ENCODE peak calls at places on chromosomes 16 and 17, in ten cellular contexts. R is A549, A is hepatocyte, L is cardiac fibroblast, E is body of pancreas, M is B cell, C is AG10803, T is foreskin fibroblast, Y is uterus, V is heart left ventricle. S is an unnamed sample.
A peak's percentile ranks its signal among the peaks of the same experiment; 100 is the strongest.

GRCh38 chr17:64723781-64724180 is 61.7 kb upstream of the SMURF2 start:
- DNase-seq in R (no peak), A (no peak), L (peak; percentile 47), E (no peak), M (no peak), C (no peak), T (peak; percentile 39), Y (no peak), V (no peak), S (no peak)

GRCh38 chr17:27241346-27241946 is 52.5 kb upstream of the WSB1 start:
- DNase-seq in R (no peak), A (peak; percentile 71), L (peak; percentile 50), E (no peak), M (no peak), C (peak; percentile 15), T (no peak), Y (no peak), V (no peak), S (peak; percentile 86)

GRCh38 chr16:89300976-89301360 is 83.5 kb downstream of the ZNF778 start:
- DNase-seq in R (no peak), A (no peak), L (no peak), E (no peak), M (no peak), C (no peak), T (no peak), Y (no peak), V (no peak), S (no peak)

GRCh38 chr17:45790296-45790922 is 6.3 kb downstream of the CRHR1 start:
- DNase-seq in R (no peak), A (no peak), L (no peak), E (peak; percentile 42), M (no peak), C (peak; percentile 19), T (peak; percentile 42), Y (peak; percentile 50), V (no peak), S (peak; percentile 32)

GRCh38 chr17:65559802-65560627 is 1.4 kb downstream of the AXIN2 start:
- DNase-seq in R (peak; percentile 67), A (peak; percentile 80), L (no peak), E (peak; percentile 44), M (peak; percentile 32), C (no peak), T (peak; percentile 25), Y (peak; percentile 64), V (peak; percentile 38), S (no peak)

GRCh38 chr17:6393368-6393952 is 41.5 kb downstream of the AIPL1 start:
- DNase-seq in R (no peak), A (peak; percentile 50), L (no peak), E (peak; percentile 23), M (no peak), C (no peak), T (no peak), Y (no peak), V (no peak), S (peak; percentile 5)

GRCh38 chr17:18148586-18148985 is 35.0 kb upstream of the ALKBH5 start:
- DNase-seq in R (no peak), A (no peak), L (no peak), E (no peak), M (no peak), C (no peak), T (no peak), Y (no peak), V (no peak), S (no peak)

GRCh38 chr16:50585331-50585776 is 37.2 kb downstream of the NKD1 start:
- DNase-seq in R (no peak), A (peak; percentile 32), L (no peak), E (peak; percentile 42), M (no peak), C (peak; percentile 74), T (no peak), Y (peak; percentile 90), V (peak; percentile 33), S (no peak)

GRCh38 chr17:29145289-29146058 is 34.7 kb downstream of the MYO18A start:
- DNase-seq in R (peak; percentile 73), A (peak; percentile 80), L (peak; percentile 85), E (peak; percentile 77), M (peak; percentile 78), C (peak; percentile 80), T (peak; percentile 88), Y (peak; percentile 56), V (peak; percentile 75), S (peak; percentile 69)

DNA sequence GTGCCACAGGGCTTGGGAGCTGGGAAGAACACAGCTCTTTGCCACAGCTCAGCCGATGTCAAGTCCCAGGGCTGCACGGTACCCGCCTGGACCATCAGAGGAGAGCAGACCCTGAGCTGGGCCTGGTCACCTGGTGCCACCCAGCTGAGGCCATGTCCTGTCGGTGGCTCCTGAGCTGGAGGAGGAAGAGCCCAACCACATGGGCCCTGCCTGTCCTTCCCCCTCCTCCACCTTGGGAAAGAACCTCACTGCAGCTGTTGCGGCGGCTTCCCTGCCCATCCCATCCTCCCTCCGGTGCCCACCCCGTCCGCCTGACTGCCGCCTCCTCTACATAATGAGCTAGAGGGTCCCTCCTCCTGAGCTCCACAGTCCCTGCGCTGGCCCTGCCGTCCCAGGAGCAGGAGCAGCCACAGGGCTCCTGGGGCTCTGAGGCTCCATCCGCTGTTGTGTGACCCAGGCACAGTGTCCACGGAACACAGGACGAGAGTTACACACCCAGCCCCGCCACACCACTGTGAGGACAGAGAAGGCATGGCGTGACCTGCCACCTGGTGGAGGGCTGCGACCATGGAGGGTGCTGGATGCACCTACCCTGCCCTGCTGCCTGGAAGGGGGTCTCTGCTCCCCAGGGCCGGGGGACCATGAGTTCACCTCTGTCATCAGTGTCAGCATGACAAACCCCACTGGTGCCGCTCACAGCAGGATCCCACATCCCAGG is 21.4 kb upstream of the CHMP6 start:
- DNase-seq in R (peak; percentile 75), A (peak; percentile 46), L (no peak), E (peak; percentile 31), M (peak; percentile 77), C (peak; percentile 14), T (peak; percentile 56), Y (peak; percentile 65), V (no peak), S (peak; percentile 32)
- TF ChIP-seq CTCF in R (peak; percentile 37), A (peak; percentile 40), L (peak; percentile 58), E (peak; percentile 28), M (peak; percentile 69), C (peak; percentile 53), T (peak; percentile 41), Y (peak; percentile 63), V (peak; percentile 66), S (no peak)

DNA sequence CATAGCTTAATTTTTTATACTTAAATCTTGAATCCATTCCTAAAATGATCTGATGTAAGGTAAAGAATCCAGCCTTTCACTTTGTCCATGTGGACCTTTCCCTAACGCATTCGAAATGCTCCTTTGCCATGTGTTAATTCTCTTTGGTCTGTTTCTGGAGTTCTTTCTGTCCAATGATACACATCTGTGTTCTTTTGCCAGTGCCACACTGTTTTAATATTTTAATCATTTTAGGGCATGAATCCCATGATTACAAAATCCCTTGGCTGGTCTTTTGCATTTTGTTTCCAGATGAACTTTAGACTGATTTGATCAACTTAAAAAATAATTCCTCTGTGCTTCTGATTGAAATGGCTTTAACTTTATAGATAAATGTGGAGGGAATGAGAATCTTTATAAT is 74.1 kb downstream of the NTN1 start:
- DNase-seq in R (no peak), A (no peak), L (no peak), E (no peak), M (no peak), C (peak; percentile 6), T (no peak), Y (no peak), V (no peak), S (no peak)
- TF ChIP-seq CTCF in R (no peak), A (no peak), L (no peak), E (no peak), M (no peak), C (no peak), T (no peak), Y (no peak), V (no peak), S (no peak)

DNA sequence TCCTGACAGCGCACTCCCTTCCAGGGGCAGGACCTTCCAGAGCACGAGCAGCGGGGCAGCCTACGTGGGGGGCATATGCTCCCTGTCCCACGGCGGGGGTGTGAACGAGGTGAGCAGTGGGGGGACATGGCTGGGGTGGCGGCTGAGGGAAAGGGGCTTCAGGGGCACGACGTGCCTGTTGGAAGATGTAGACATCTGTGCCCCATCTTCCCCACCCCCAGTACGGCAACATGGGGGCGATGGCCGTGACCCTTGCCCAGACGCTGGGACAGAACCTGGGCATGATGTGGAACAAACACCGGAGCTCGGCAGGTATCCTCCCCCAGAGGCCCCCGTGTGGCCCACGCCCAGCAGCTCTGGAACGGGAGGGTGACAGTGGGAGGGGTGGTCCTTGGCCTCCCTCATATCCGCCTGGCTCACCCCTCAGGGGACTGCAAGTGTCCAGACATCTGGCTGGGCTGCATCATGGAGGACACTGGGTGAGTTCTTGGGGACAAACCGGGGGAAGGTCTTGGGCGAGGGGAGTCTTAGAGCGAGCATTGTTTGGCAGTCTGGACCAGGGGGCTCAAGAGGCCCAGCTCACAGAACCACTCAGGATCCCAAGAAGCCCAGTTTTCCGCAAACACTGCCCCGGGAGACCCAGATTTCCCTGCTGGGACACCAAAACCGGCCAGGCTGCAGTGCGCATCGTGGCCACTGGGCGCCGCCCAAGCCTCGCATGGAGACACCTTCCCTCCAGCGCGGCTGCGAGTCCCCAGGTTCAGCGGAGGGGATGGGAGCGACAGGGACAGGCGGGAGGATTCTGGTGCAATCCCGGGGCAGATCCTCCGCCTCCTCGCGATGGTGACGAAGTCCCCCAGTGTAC is 15.7 kb downstream of the ADAM11 start:
- DNase-seq in R (peak; percentile 99), A (peak; percentile 93), L (peak; percentile 73), E (peak; percentile 95), M (peak; percentile 88), C (peak; percentile 60), T (peak; percentile 90), Y (peak; percentile 88), V (peak; percentile 85), S (peak; percentile 99)
- TF ChIP-seq CTCF in R (peak; percentile 97), A (peak; percentile 95), L (peak; percentile 99), E (peak; percentile 98), M (peak; percentile 97), C (peak; percentile 94), T (peak; percentile 97), Y (peak; percentile 100), V (peak; percentile 95), S (peak; percentile 99)

GRCh38 chr17:7834554-7834890 is 505 bp downstream of the KDM6B start:
- DNase-seq in R (peak; percentile 50), A (peak; percentile 71), L (peak; percentile 39), E (peak; percentile 59), M (peak; percentile 85), C (no peak), T (no peak), Y (peak; percentile 73), V (peak; percentile 69), S (no peak)

GRCh38 chr17:7833011-7833794 is 814 bp upstream of the KDM6B start:
- DNase-seq in R (no peak), A (peak; percentile 3), L (no peak), E (no peak), M (no peak), C (no peak), T (no peak), Y (no peak), V (no peak), S (no peak)

GRCh38 chr17:7832431-7832830 is 1.6 kb upstream of the KDM6B start:
- DNase-seq in R (no peak), A (peak; percentile 3), L (no peak), E (no peak), M (no peak), C (no peak), T (no peak), Y (no peak), V (no peak), S (no peak)

GRCh38 chr17:7834891-7835817 is 1.1 kb downstream of the KDM6B start:
- DNase-seq in R (peak; percentile 99), A (peak; percentile 99), L (peak; percentile 98), E (peak; percentile 98), M (peak; percentile 95), C (peak; percentile 99), T (peak; percentile 100), Y (peak; percentile 98), V (peak; percentile 99), S (peak; percentile 90)

GRCh38 chr17:7833795-7834553 is at the start of gene KDM6B:
- DNase-seq in R (peak; percentile 95), A (peak; percentile 98), L (peak; percentile 92), E (peak; percentile 97), M (peak; percentile 93), C (peak; percentile 88), T (peak; percentile 96), Y (peak; percentile 92), V (peak; percentile 94), S (peak; percentile 84)
- TF ChIP-seq CTCF in R (no peak), A (no peak), L (no peak), E (no peak), M (no peak), C (no peak), T (no peak), Y (peak; percentile 27), V (peak; percentile 15), S (no peak)